ENCODE peak calls at places on chromosomes 7 and 10, in seven cellular contexts. G is IMR-90, U is ovary, H is GM12878, J is A549, W is adrenal gland, S is body of pancreas. X is an unnamed sample.

GRCh38 chr7:27751888-27752660 is 12.1 kb downstream of the TAX1BP1 start:
- DNase-seq in U (no peak), H (no peak), J (no peak), S (no peak), W (no peak), G (no peak), X (no peak)

GRCh38 chr10:103838851-103839512 is 16.4 kb downstream of the SH3PXD2A start:
- DNase-seq in U (no peak), J (no peak), W (no peak), H (no peak), G (no peak), S (no peak), X (no peak)

GRCh38 chr7:130559184-130559583 is 67.3 kb downstream of the MEST start:
- DNase-seq in H (no peak), S (no peak), U (no peak), G (no peak), J (no peak), W (no peak), X (no peak)

GRCh38 chr10:70772627-70773026 is 12.6 kb downstream of the TBATA start:
- DNase-seq in U (no peak), W (no peak), S (no peak), H (no peak), J (no peak), G (no peak), X (peak)

GRCh38 chr10:107611101-107611500 is 446.6 kb upstream of the SORCS1 start:
- DNase-seq in H (no peak), G (no peak), J (no peak), S (no peak), U (no peak), W (no peak), X (no peak)

GRCh38 chr7:94605031-94605430 is 50.9 kb downstream of the SGCE start:
- DNase-seq in H (no peak), U (no peak), J (no peak), G (peak), S (no peak), W (no peak), X (no peak)

GRCh38 chr7:102099474-102099873 is 187.2 kb upstream of the SH2B2 start:
- DNase-seq in S (no peak), W (peak), G (no peak), U (no peak), H (no peak), J (no peak), X (no peak)

GRCh38 chr7:109213081-109213480 is 643.4 kb downstream of the DNAJB9 start:
- DNase-seq in U (no peak), J (no peak), G (no peak), H (no peak), S (no peak), W (no peak), X (no peak)

GRCh38 chr7:114939484-114940097 is 17.7 kb downstream of the MDFIC start:
- DNase-seq in U (no peak), S (peak), H (no peak), G (no peak), J (no peak), W (no peak), X (no peak)

GRCh38 chr10:63071145-63071544 is 62.0 kb upstream of the NRBF2 start:
- DNase-seq in H (no peak), U (no peak), G (no peak), S (no peak), W (no peak), J (no peak), X (no peak)

GRCh38 chr7:108486291-108486966 is 30.2 kb upstream of the NRCAM start:
- DNase-seq in S (no peak), H (no peak), W (no peak), G (peak), U (no peak), J (no peak), X (no peak)

GRCh38 chr7:1368682-1369571 is 90.3 kb downstream of the MICALL2 start:
- DNase-seq in J (peak), S (no peak), G (no peak), W (no peak), U (no peak), H (no peak), X (peak)

GRCh38 chr10:33453081-33453850 is 118.8 kb upstream of the NRP1 start:
- DNase-seq in S (no peak), W (no peak), J (no peak), G (peak), U (no peak), H (no peak), X (no peak)

GRCh38 chr10:111037868-111038267 is 39.0 kb upstream of the ADRA2A start:
- DNase-seq in W (no peak), H (no peak), U (no peak), S (no peak), J (no peak), G (no peak), X (no peak)

GRCh38 chr7:75842836-75843446 is 29.3 kb upstream of the CCL24 start:
- DNase-seq in S (no peak), G (peak), J (peak), W (no peak), H (peak), U (peak), X (no peak)

GRCh38 chr7:103297837-103298179 is 573 bp downstream of the PMPCB start:
- DNase-seq in H (no peak), U (no peak), J (no peak), S (no peak), W (no peak), G (no peak), X (no peak)

GRCh38 chr10:59708816-59709471 is 706 bp downstream of the SLC16A9 start:
- DNase-seq in W (peak), J (no peak), H (no peak), G (no peak), U (peak), S (peak), X (no peak)

GRCh38 chr7:25073451-25073850 is 51.6 kb downstream of the CYCS start:
- DNase-seq in J (peak), G (peak), W (peak), U (peak), H (no peak), S (peak), X (peak)

GRCh38 chr7:1232623-1233327 is at the start of gene UNCX:
- DNase-seq in U (no peak), S (no peak), W (no peak), G (no peak), H (no peak), J (no peak), X (no peak)

GRCh38 chr7:25832456-25832855 is 319.5 kb upstream of the NFE2L3 start:
- DNase-seq in G (no peak), W (no peak), S (no peak), J (no peak), H (no peak), U (no peak), X (no peak)

GRCh38 chr7:20331231-20331880 is 656 bp downstream of the ITGB8 start:
- DNase-seq in S (peak), H (no peak), G (peak), W (peak), J (peak), U (peak), X (peak)

GRCh38 chr10:56722912-56723311 is 361.9 kb upstream of the ZWINT start:
- DNase-seq in J (no peak), W (no peak), U (no peak), G (no peak), S (no peak), H (no peak), X (no peak)

GRCh38 chr10:90775351-90776028 is 82.3 kb downstream of the HTR7 start:
- DNase-seq in J (no peak), U (no peak), S (no peak), H (peak), G (no peak), W (peak), X (peak)

GRCh38 chr10:131775444-131775832 is 125.4 kb upstream of the PPP2R2D start:
- DNase-seq in S (no peak), H (no peak), G (no peak), U (no peak), J (no peak), W (no peak), X (no peak)

GRCh38 chr10:132575320-132576201 is 38.0 kb downstream of the INPP5A start:
- DNase-seq in W (no peak), G (peak), J (peak), H (peak), S (peak), U (peak), X (no peak)

GRCh38 chr10:78462728-78463228 is 429.1 kb downstream of the RPS24 start:
- DNase-seq in W (no peak), S (no peak), U (no peak), G (peak), J (no peak), H (no peak), X (no peak)

GRCh38 chr7:79820387-79820786 is 314.2 kb upstream of the GNAI1 start:
- DNase-seq in W (peak), G (peak), H (no peak), J (no peak), U (peak), S (peak), X (peak)

GRCh38 chr10:133116455-133116854 is 28.7 kb downstream of the ADGRA1 start:
- DNase-seq in S (no peak), G (no peak), U (no peak), J (no peak), W (no peak), H (no peak), X (peak)

GRCh38 chr10:59512951-59513350 is 150.6 kb upstream of the FAM13C start:
- DNase-seq in J (no peak), S (no peak), H (no peak), U (no peak), G (no peak), W (no peak), X (no peak)

GRCh38 chr7:36278767-36279171 is 110.9 kb upstream of the ANLN start:
- DNase-seq in G (peak), S (no peak), U (no peak), W (peak), J (no peak), H (no peak), X (no peak)

GRCh38 chr10:126060232-126060935 is 164.0 kb downstream of the FANK1 start:
- DNase-seq in G (peak), W (peak), S (no peak), H (no peak), J (peak), U (peak), X (peak)

GRCh38 chr7:47624660-47625059 is 42.7 kb upstream of the TNS3 start:
- DNase-seq in G (no peak), W (no peak), H (no peak), U (no peak), S (no peak), J (no peak), X (no peak)

GRCh38 chr7:70893985-70894722 is 237.8 kb upstream of the GALNT17 start:
- DNase-seq in J (no peak), H (no peak), W (no peak), S (no peak), G (no peak), U (no peak), X (no peak)

GRCh38 chr7:31782411-31782991 is 95.5 kb downstream of the PPP1R17 start:
- DNase-seq in H (peak), G (peak), U (no peak), S (no peak), W (no peak), J (peak), X (no peak)

GRCh38 chr7:15916666-15917388 is 230.3 kb upstream of the MEOX2 start:
- DNase-seq in W (no peak), G (peak), H (no peak), U (no peak), S (no peak), J (no peak), X (no peak)
- H3K27ac ChIP-seq in W (no peak), G (peak), H (no peak), U (no peak), S (no peak), J (no peak), X (no peak)

GRCh38 chr10:6195376-6195775 is 7.4 kb upstream of the PFKFB3 start:
- DNase-seq in G (peak), U (peak), S (no peak), J (no peak), H (no peak), W (no peak), X (no peak)

GRCh38 chr10:6191569-6191968 is 11.2 kb upstream of the PFKFB3 start:
- DNase-seq in H (no peak), U (no peak), S (peak), J (no peak), G (no peak), W (no peak), X (no peak)

GRCh38 chr10:6197274-6197673 is 5.5 kb upstream of the PFKFB3 start:
- DNase-seq in H (no peak), U (no peak), W (no peak), G (no peak), S (no peak), J (no peak), X (no peak)

GRCh38 chr10:6195891-6196290 is 6.8 kb upstream of the PFKFB3 start:
- DNase-seq in J (no peak), U (peak), H (no peak), S (no peak), W (no peak), G (no peak), X (peak)

GRCh38 chr10:6194291-6194690 is 8.4 kb upstream of the PFKFB3 start:
- DNase-seq in G (no peak), S (no peak), U (no peak), H (no peak), W (no peak), J (no peak), X (no peak)
- H3K4me3 ChIP-seq in G (no peak), S (no peak), U (no peak), H (no peak), W (no peak), J (no peak), X (no peak)

DNA sequence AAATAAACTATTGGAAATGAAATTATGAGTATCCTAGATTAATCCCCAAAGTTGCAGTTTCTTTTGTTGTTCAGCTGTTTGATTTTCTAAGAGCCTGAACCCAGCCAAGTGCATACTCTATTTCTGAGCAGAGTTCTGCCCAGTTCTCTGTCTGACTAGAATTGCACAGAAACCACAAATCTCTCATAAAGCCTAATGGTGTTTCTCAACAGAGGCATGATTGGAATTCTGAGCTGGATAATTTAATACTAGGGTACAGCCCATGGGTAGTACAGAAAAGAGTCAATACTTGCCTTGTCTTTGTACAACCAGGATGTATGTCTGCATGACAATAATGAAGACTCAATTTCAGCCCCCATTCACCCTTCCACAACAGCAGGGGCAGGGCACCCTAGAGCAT is 114.3 kb downstream of the NPSR1 start:
- DNase-seq in U (no peak), W (no peak), J (no peak), H (no peak), G (no peak), S (no peak), X (no peak)
- TF ChIP-seq POLR2A in U (no peak), W (no peak), J (no peak), H (no peak), G (no peak), S (no peak), X (no peak)

DNA sequence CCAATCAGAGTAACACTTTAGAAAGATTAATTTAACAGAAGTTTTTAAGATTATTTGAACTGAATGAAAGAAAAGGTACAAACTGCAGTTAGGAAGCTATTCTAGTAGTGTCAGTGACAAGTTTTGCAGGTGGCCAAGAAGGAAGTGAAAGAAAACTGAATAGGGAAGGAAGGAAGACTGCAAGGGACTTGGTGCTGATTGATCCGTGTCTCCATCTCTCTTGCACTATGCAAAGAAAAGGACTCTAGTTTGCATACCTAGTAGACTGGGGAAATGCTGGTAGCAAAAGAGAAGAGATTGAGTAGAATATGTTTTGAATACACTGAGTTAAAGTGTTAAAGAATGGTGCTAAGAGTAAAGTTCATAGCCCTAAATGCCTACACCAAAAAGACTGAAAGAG is 33.0 kb downstream of the OR6V1 start:
- DNase-seq in S (no peak), U (no peak), W (no peak), G (no peak), H (no peak), J (no peak), X (no peak)
- H3K27ac ChIP-seq in S (no peak), U (no peak), W (no peak), G (no peak), H (no peak), J (no peak), X (no peak)

GRCh38 chr7:152122540-152122939 is 97.1 kb downstream of the GALNT11 start:
- DNase-seq in U (no peak), H (no peak), G (no peak), S (no peak), W (no peak), J (no peak), X (no peak)
- H3K4me3 ChIP-seq in U (no peak), H (no peak), G (no peak), S (no peak), W (no peak), J (no peak), X (no peak)

GRCh38 chr10:49243610-49244283 is 55.2 kb upstream of the C10orf71 start:
- DNase-seq in U (no peak), H (no peak), J (no peak), S (no peak), G (no peak), W (no peak), X (no peak)

GRCh38 chr10:49242604-49243003 is 54.4 kb upstream of the TMEM273 start:
- DNase-seq in W (peak), G (no peak), H (no peak), U (no peak), S (no peak), J (no peak), X (peak)

GRCh38 chr10:49243139-49243538 is 54.9 kb upstream of the TMEM273 start:
- DNase-seq in W (no peak), G (no peak), U (no peak), S (no peak), J (no peak), H (no peak), X (no peak)

GRCh38 chr10:49241365-49241764 is 53.2 kb upstream of the TMEM273 start:
- DNase-seq in S (no peak), W (no peak), U (no peak), H (no peak), J (no peak), G (no peak), X (no peak)

GRCh38 chr10:49240946-49241345 is 52.8 kb upstream of the TMEM273 start:
- DNase-seq in S (no peak), U (no peak), W (no peak), G (no peak), J (no peak), H (no peak), X (no peak)
- TF ChIP-seq POLR2A in S (no peak), U (no peak), W (no peak), G (no peak), J (no peak), H (no peak), X (no peak)

X was measured in heart left ventricle.